ENCODE peak calls at places on chromosomes 12 and 14, in ten cellular contexts. K, M, H, N, R, T, B, F, Z and C are unnamed samples.

GRCh38 chr12:1421091-1421902 is 173.1 kb downstream of the FBXL14 start:
- DNase-seq in K (no peak), M (no peak), H (no peak), N (no peak), R (no peak), T (no peak), B (no peak), F (no peak), Z (no peak), C (no peak)

GRCh38 chr14:72444701-72445100 is 449.2 kb downstream of the DPF3 start:
- DNase-seq in K (peak; percentile 95), M (no peak), H (no peak), N (no peak), R (no peak), T (no peak), B (no peak), F (no peak), Z (no peak), C (no peak)

GRCh38 chr14:103562385-103563088 is at the start of the genes BAG5 and COA8:
- DNase-seq in K (peak; percentile 79), M (peak; percentile 85), H (peak; percentile 94), N (peak; percentile 76), R (peak; percentile 90), T (peak; percentile 79), B (peak; percentile 83), F (peak; percentile 82), Z (peak; percentile 92), C (peak; percentile 27)

GRCh38 chr12:120540445-120540844 is 6.3 kb downstream of the RNF10 start:
- DNase-seq in K (no peak), M (no peak), H (no peak), N (peak; percentile 75), R (no peak), T (no peak), B (peak; percentile 89), F (no peak), Z (no peak), C (no peak)

GRCh38 chr14:49497725-49498348 is 88.3 kb downstream of the RPS29 start:
- DNase-seq in K (peak; percentile 95), M (no peak), H (no peak), N (peak; percentile 87), R (no peak), T (no peak), B (peak; percentile 85), F (no peak), Z (peak; percentile 83), C (peak; percentile 68)

GRCh38 chr12:69910739-69911138 is 85.7 kb downstream of the MYRFL start:
- DNase-seq in K (no peak), M (no peak), H (peak; percentile 83), N (no peak), R (no peak), T (no peak), B (no peak), F (no peak), Z (no peak), C (no peak)

GRCh38 chr14:92625213-92625612 is 111.6 kb downstream of the RIN3 start:
- DNase-seq in K (peak; percentile 95), M (no peak), H (no peak), N (peak; percentile 87), R (no peak), T (no peak), B (peak; percentile 87), F (no peak), Z (no peak), C (peak; percentile 95)

GRCh38 chr14:67704484-67705089 is 2.9 kb downstream of the RDH12 start:
- DNase-seq in K (peak; percentile 79), M (no peak), H (peak; percentile 58), N (peak; percentile 75), R (no peak), T (no peak), B (peak; percentile 77), F (no peak), Z (peak; percentile 56), C (peak; percentile 44)

GRCh38 chr12:114254998-114255397 is 150.9 kb downstream of the TBX5 start:
- DNase-seq in K (no peak), M (no peak), H (peak; percentile 22), N (no peak), R (no peak), T (no peak), B (no peak), F (no peak), Z (no peak), C (no peak)

GRCh38 chr14:101134161-101134631 is 230.7 kb upstream of the RTL1 start:
- DNase-seq in K (no peak), M (no peak), H (no peak), N (no peak), R (no peak), T (no peak), B (no peak), F (peak; percentile 24), Z (no peak), C (no peak)

GRCh38 chr12:30692470-30692869 is 3.2 kb downstream of the IPO8 start:
- DNase-seq in K (peak; percentile 20), M (no peak), H (no peak), N (peak; percentile 31), R (no peak), T (no peak), B (no peak), F (no peak), Z (no peak), C (no peak)

DNA sequence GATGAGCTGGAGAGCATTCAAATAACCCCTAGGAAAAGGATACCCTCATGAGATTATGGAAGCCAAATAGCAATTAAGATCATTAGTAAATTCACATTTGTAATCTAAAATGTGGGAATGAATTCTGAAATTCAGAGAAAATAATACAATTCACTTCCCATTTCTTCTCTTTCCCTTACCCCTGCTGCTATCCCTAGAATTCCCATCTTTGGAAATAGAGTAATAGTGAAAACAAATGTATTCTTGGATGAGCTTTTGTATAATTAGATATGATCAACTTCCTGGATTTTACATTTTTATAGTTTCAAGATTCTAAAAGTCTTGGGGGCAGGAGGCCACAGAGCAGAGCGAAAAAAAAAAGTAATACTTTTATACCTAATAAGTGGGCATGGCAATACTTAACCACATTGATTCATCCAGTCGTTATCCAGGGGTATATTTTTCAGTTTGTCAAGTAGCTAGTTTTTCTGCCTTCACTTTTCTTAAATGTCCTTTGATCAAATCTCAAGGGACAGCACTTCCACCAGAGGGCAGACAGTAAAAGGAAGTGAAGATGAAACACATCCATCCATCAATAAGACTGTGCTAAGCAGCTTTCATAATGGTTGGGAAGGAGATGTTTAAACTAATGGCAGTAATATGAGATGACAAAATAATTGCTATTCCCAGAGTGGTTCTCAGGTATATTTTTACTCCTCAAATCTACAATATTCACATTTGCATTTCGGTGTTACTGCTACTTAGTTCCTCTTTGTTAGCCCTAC is 401.3 kb downstream of the DIO2 start:
- DNase-seq in K (peak; percentile 64), M (no peak), H (no peak), N (peak; percentile 73), R (no peak), T (no peak), B (peak; percentile 25), F (no peak), Z (no peak), C (no peak)
- TF ChIP-seq CTCF in K (peak; percentile 71), M (peak; percentile 7), H (peak; percentile 74), N (peak; percentile 61), R (peak; percentile 61), T (no peak), B (peak; percentile 14), F (no peak), Z (no peak), C (no peak)

GRCh38 chr14:54627325-54627717 is 60.4 kb downstream of the SAMD4A start:
- DNase-seq in K (no peak), M (no peak), H (no peak), N (no peak), R (no peak), T (no peak), B (no peak), F (no peak), Z (no peak), C (no peak)
- H3K4me3 ChIP-seq in K (no peak overlapping the region), M (no peak overlapping the region), H (no peak overlapping the region), N (peak overlapping the region; percentile 47), R (no peak overlapping the region), T (no peak overlapping the region), B (peak overlapping the region; percentile 42), F (no peak overlapping the region), Z (no peak overlapping the region), C (no peak overlapping the region)

DNA sequence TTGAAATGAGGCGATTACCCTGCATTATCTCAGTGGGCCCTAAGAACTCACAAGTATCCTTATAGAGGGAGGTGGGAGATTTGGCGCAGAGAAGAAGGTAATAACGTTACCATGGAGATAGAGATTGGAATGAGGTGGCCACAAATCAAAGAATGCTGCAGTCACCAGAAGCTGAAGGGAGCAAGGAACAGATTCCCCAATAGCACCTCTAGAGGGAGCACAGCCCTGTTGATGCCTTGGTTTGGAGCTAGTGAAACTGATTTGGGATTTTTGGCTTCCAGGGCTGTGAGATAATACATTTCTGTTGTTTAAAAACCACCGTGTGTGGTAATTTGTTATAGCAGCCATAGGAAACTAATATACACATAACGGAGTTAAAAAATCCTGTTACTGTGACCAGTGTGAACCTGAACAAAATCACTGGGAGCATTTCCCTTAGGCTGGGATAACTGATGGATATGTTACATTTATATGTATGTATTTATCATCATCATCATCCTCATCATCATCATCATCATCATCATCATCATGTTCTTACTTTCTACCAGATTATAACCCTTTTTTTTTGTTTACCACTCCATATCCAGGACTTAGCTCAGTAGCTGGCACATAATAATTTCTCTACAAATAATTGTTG is 100.3 kb downstream of the LIN7A start:
- DNase-seq in K (peak; percentile 51), M (no peak), H (peak; percentile 84), N (peak; percentile 87), R (no peak), T (no peak), B (peak; percentile 77), F (no peak), Z (peak; percentile 66), C (peak; percentile 66)
- TF ChIP-seq CTCF in K (peak; percentile 77), M (peak; percentile 53), H (peak; percentile 87), N (peak; percentile 98), R (peak; percentile 77), T (peak; percentile 29), B (peak; percentile 98), F (no peak), Z (peak; percentile 93), C (peak; percentile 94)

DNA sequence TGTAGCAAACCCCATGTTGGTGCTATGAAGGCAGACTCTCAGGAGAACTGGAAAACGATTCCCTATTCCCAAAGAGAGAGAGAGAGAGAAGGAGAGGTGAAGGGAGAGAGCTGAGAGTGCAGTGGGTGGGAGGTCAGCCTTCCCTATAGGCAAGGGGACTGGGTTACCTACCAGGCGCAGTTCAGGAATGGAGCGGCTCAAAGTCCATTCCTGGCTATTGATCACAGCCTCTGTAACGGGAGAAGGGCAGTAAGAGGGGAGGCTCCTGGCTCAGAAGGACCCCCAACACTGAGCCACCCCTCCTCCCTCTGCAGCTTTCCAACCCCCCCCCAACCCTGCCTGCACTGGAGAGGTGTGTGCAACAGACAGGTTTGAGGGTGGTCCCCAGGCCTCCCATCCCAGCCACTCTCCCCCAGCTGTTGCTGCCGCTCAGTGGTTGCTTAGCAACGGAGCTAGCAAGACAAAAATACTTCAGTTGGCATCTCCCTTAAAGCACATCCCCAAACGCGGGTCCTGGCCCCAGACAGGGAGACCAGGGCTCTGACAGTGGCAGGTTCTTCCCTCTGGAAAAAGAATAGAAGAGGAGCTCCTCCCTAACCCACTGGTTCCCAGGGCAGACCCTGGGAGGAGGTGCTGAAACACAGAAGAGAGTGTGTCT is 3.2 kb downstream of the AGAP2 start:
- DNase-seq in K (no peak), M (no peak), H (no peak), N (no peak), R (no peak), T (no peak), B (no peak), F (no peak), Z (no peak), C (no peak)
- H3K4me3 ChIP-seq in K (peak overlapping the region; percentile 64), M (no peak overlapping the region), H (no peak overlapping the region), N (no peak overlapping the region), R (no peak overlapping the region), T (no peak overlapping the region), B (no peak overlapping the region), F (no peak overlapping the region), Z (no peak overlapping the region), C (no peak overlapping the region)